ENCODE peak calls at places on chromosomes 13 and 19, in seven cellular contexts. U is foreskin fibroblast; B is fibroblast of lung; S is endodermal cell; E is fibroblast of the aortic adventitia; Y is CD8-positive, alpha-beta T cell; M is BJ. L is an unnamed sample.

GRCh38 chr13:52845334-52845761 is 3.1 kb downstream of the PCDH8 start:
- DNase-seq in Y (no peak), S (peak; percentile 79), U (no peak), M (no peak), E (no peak), B (no peak), L (no peak)

GRCh38 chr13:23656637-23657036 is 86.4 kb downstream of the TNFRSF19 start:
- DNase-seq in U (peak; percentile 93), Y (no peak), M (peak; percentile 41), S (no peak), B (peak; percentile 93), E (peak; percentile 57), L (no peak)

GRCh38 chr13:45297456-45298205 is 43.4 kb downstream of the TPT1 start:
- DNase-seq in E (no peak), Y (no peak), M (no peak), S (no peak), U (no peak), B (no peak), L (no peak)

GRCh38 chr19:29491491-29491890 is 34.3 kb upstream of the VSTM2B start:
- DNase-seq in S (peak; percentile 34), B (no peak), U (no peak), M (no peak), E (no peak), Y (no peak), L (no peak)

GRCh38 chr13:40442826-40443225 is 223.6 kb downstream of the FOXO1 start:
- DNase-seq in Y (no peak), S (no peak), M (no peak), E (no peak), B (no peak), U (no peak), L (no peak)

GRCh38 chr19:47438793-47439220 is 19.5 kb upstream of the MEIS3 start:
- DNase-seq in E (no peak), Y (no peak), S (peak; percentile 82), M (no peak), U (no peak), B (no peak), L (no peak)

GRCh38 chr13:50393641-50394040 is 378.4 kb downstream of the KCNRG start:
- DNase-seq in S (peak; percentile 68), Y (no peak), B (no peak), M (no peak), U (peak; percentile 22), E (no peak), L (no peak)

GRCh38 chr13:19836472-19836871 is 27.0 kb downstream of the ZMYM5 start:
- DNase-seq in M (no peak), U (no peak), S (no peak), E (peak; percentile 28), Y (no peak), B (peak; percentile 18), L (no peak)

GRCh38 chr13:94248454-94249233 is 230.8 kb downstream of the DCT start:
- DNase-seq in B (peak; percentile 27), Y (no peak), U (no peak), M (no peak), S (no peak), E (peak; percentile 36), L (no peak)

GRCh38 chr13:53124568-53125094 is 96.0 kb downstream of the OLFM4 start:
- DNase-seq in E (no peak), B (no peak), S (no peak), U (no peak), M (no peak), Y (no peak), L (no peak)

GRCh38 chr13:32117696-32118095 is 86.1 kb downstream of the FRY start:
- DNase-seq in B (no peak), E (no peak), Y (no peak), S (no peak), U (no peak), M (no peak), L (no peak)

GRCh38 chr19:10701955-10702307 is 692 bp downstream of the QTRT1 start:
- DNase-seq in E (no peak), M (no peak), B (no peak), U (no peak), Y (peak; percentile 54), S (peak; percentile 84), L (no peak)

GRCh38 chr13:35994131-35994966 is 136.8 kb downstream of the DCLK1 start:
- DNase-seq in E (peak; percentile 100), U (peak; percentile 53), M (peak; percentile 68), S (no peak), B (peak; percentile 99), Y (no peak), L (peak; percentile 68)

GRCh38 chr13:31320946-31321345 is 121.2 kb downstream of the B3GLCT start:
- DNase-seq in U (no peak), E (no peak), B (no peak), S (no peak), Y (no peak), M (no peak), L (no peak)

GRCh38 chr19:55146078-55146647 is 2.8 kb downstream of the TNNT1 start:
- DNase-seq in Y (no peak), E (no peak), M (no peak), U (no peak), B (no peak), S (peak; percentile 84), L (no peak)

GRCh38 chr13:91375119-91375729 is 23.2 kb upstream of the GPC5 start:
- DNase-seq in B (peak; percentile 30), Y (no peak), S (no peak), M (no peak), U (no peak), E (peak; percentile 35), L (no peak)

GRCh38 chr13:95251641-95252040 is 49.6 kb downstream of the ABCC4 start:
- DNase-seq in U (no peak), E (no peak), Y (no peak), B (no peak), S (no peak), M (no peak), L (no peak)

GRCh38 chr19:17932485-17933338 is at the start of gene CCDC124:
- DNase-seq in B (peak; percentile 92), S (peak; percentile 97), Y (peak; percentile 95), U (peak; percentile 88), M (peak; percentile 36), E (peak; percentile 91), L (peak; percentile 93)

GRCh38 chr19:11435833-11436313 is 438 bp downstream of the PRKCSH start:
- DNase-seq in Y (no peak), S (no peak), M (no peak), U (peak; percentile 32), B (peak; percentile 20), E (no peak), L (peak; percentile 54)

GRCh38 chr19:16368385-16369305 is 44.0 kb downstream of the KLF2 start:
- DNase-seq in Y (peak; percentile 87), U (no peak), B (no peak), M (no peak), E (no peak), S (no peak), L (no peak)

GRCh38 chr13:94947392-94947791 is 235.0 kb upstream of the SOX21 start:
- DNase-seq in U (no peak), M (no peak), E (no peak), Y (no peak), B (no peak), S (no peak), L (no peak)

DNA sequence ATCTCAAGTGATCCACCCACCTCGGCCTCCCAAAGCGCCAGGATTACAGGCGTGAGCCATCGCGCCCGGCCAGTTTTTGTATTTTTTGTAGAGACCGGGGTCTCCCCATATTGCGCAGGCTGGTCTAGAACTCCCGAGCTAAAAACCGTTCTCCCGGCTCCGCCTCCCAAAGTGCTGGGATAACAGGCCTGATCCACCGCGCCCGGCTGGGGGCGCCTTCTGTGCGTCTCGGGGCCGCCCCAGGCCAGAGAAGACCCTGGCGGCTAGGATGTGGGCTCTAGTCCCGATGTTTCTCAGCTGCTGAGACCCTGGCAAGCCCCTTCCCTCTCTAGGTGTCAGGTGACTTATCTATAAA is 3.6 kb downstream of the ARHGAP45 start:
- DNase-seq in U (no peak), M (no peak), B (no peak), E (no peak), S (peak; percentile 82), Y (no peak), L (no peak)
- TF ChIP-seq CTCF in U (no peak), M (peak; percentile 21), B (peak; percentile 19), E (no peak), S (peak; percentile 60), Y (no peak), L (no peak)

DNA sequence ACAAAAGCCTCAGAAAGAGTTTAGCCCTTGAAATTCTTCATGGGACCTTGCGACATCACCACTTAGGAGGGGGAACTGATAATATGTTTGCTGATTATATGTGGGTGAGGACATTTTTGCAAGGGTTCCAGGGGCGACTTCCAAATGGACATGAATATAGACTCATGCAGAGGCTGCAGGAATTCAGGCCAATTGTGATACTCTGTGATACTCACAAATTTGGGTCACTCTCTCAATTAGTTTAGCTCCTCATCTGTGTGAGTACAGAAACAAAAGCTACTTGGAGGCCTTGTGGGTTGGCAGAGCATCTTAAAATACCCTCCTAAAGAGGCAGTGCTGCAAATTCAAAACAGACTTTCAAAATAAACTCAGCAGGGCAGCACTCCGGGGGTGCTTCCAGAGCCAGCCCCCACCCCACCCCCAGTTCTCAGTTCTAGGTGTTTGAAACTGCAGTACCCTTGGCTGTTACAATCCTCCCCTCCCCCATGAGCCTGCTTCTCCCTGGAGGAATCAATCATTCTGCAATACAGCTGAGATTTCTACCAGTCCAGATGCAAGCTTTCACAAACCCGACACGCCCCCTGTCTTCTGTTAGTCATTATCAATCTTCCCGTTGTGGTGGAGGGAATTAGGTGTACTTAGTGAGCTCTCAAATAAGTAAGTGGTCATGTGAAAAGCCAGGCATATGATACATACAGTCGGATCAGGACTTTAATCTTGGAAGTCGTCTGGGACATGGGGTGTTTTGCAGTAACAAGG is 96.9 kb upstream of the MBNL2 start:
- DNase-seq in B (peak; percentile 87), U (peak; percentile 84), M (no peak), E (peak; percentile 75), S (no peak), Y (no peak), L (peak; percentile 40)
- TF ChIP-seq CTCF in B (peak; percentile 11), U (no peak), M (peak; percentile 25), E (no peak), S (peak; percentile 26), Y (no peak), L (no peak)

GRCh38 chr19:35555301-35556005 is 8.0 kb downstream of the ATP4A start:
- DNase-seq in E (peak; percentile 29), S (peak; percentile 89), Y (no peak), U (no peak), B (peak; percentile 24), M (no peak), L (no peak)
- TF ChIP-seq CTCF in E (peak; percentile 25), S (peak; percentile 83), Y (no peak), U (no peak), B (peak; percentile 32), M (peak; percentile 27), L (no peak)

GRCh38 chr13:111114362-111115050 is 604 bp upstream of the ARHGEF7 start:
- DNase-seq in E (peak; percentile 19), M (no peak), U (peak; percentile 60), B (peak; percentile 36), Y (no peak), S (peak; percentile 81), L (peak; percentile 56)
- TF ChIP-seq CTCF in E (no peak), M (no peak), U (no peak), B (no peak), Y (no peak), S (no peak), L (no peak)